ENCODE peak calls at places on chromosomes 6 and 20, in seven cellular contexts. One of them, this sample, is unnamed.

GRCh38 chr6:117505337-117505736 is 22.9 kb downstream of the DCBLD1 start:
- DNase-seq in mesendoderm: no peak
- DNase-seq in fibroblast of lung: peak; percentile 47
- DNase-seq in HCT116: no peak
- DNase-seq in MM.1S: no peak
- DNase-seq in HepG2: no peak
- DNase-seq in IMR-90: peak; percentile 95
- DNase-seq in this sample: no peak

GRCh38 chr6:29655658-29656057 is 1.2 kb upstream of the MOG start:
- DNase-seq in HepG2: no peak
- DNase-seq in mesendoderm: no peak
- DNase-seq in HCT116: no peak
- DNase-seq in fibroblast of lung: no peak
- DNase-seq in MM.1S: no peak
- DNase-seq in IMR-90: no peak
- DNase-seq in this sample: no peak

GRCh38 chr6:129491436-129491835 is 218.5 kb downstream of the ARHGAP18 start:
- DNase-seq in MM.1S: no peak
- DNase-seq in mesendoderm: no peak
- DNase-seq in HCT116: no peak
- DNase-seq in IMR-90: peak; percentile 16
- DNase-seq in fibroblast of lung: peak; percentile 78
- DNase-seq in HepG2: no peak
- DNase-seq in this sample: no peak

GRCh38 chr20:32603046-32603726 is 18.1 kb upstream of the NOL4L start:
- DNase-seq in MM.1S: no peak
- DNase-seq in HepG2: no peak
- DNase-seq in mesendoderm: no peak
- DNase-seq in IMR-90: no peak
- DNase-seq in HCT116: no peak
- DNase-seq in fibroblast of lung: no peak
- DNase-seq in this sample: no peak

GRCh38 chr20:1204547-1204946 is 1.3 kb downstream of the C20orf202 start:
- DNase-seq in IMR-90: no peak
- DNase-seq in MM.1S: no peak
- DNase-seq in fibroblast of lung: no peak
- DNase-seq in mesendoderm: no peak
- DNase-seq in HepG2: no peak
- DNase-seq in HCT116: no peak
- DNase-seq in this sample: no peak

GRCh38 chr6:21441386-21441785 is 152.2 kb upstream of the SOX4 start:
- DNase-seq in MM.1S: no peak
- DNase-seq in HepG2: no peak
- DNase-seq in fibroblast of lung: peak; percentile 63
- DNase-seq in HCT116: no peak
- DNase-seq in IMR-90: peak; percentile 7
- DNase-seq in mesendoderm: no peak
- DNase-seq in this sample: no peak

GRCh38 chr6:158934157-158934556 is 65.8 kb downstream of the RSPH3 start:
- DNase-seq in IMR-90: no peak
- DNase-seq in HCT116: no peak
- DNase-seq in mesendoderm: no peak
- DNase-seq in MM.1S: no peak
- DNase-seq in fibroblast of lung: no peak
- DNase-seq in HepG2: no peak
- DNase-seq in this sample: no peak

GRCh38 chr6:165628955-165629354 is 34.1 kb downstream of the PDE10A start:
- DNase-seq in HCT116: no peak
- DNase-seq in mesendoderm: no peak
- DNase-seq in HepG2: no peak
- DNase-seq in IMR-90: no peak
- DNase-seq in fibroblast of lung: no peak
- DNase-seq in MM.1S: no peak
- DNase-seq in this sample: no peak

GRCh38 chr20:38137441-38138037 is 27.5 kb downstream of the TGM2 start:
- DNase-seq in HepG2: no peak
- DNase-seq in HCT116: no peak
- DNase-seq in IMR-90: no peak
- DNase-seq in fibroblast of lung: no peak
- DNase-seq in mesendoderm: no peak
- DNase-seq in MM.1S: no peak
- DNase-seq in this sample: no peak

GRCh38 chr20:58407966-58408557 is 19.0 kb downstream of the VAPB start:
- DNase-seq in IMR-90: no peak
- DNase-seq in MM.1S: peak; percentile 44
- DNase-seq in HepG2: no peak
- DNase-seq in mesendoderm: no peak
- DNase-seq in fibroblast of lung: no peak
- DNase-seq in HCT116: no peak
- DNase-seq in this sample: no peak

GRCh38 chr20:34249291-34249690 is 8.1 kb downstream of the ASIP start:
- DNase-seq in IMR-90: peak; percentile 71
- DNase-seq in HCT116: no peak
- DNase-seq in HepG2: no peak
- DNase-seq in MM.1S: peak; percentile 86
- DNase-seq in fibroblast of lung: peak; percentile 47
- DNase-seq in mesendoderm: no peak
- DNase-seq in this sample: peak; percentile 25

GRCh38 chr20:63309261-63310071 is 16.5 kb downstream of the COL20A1 start:
- DNase-seq in HCT116: no peak
- DNase-seq in mesendoderm: peak; percentile 25
- DNase-seq in HepG2: peak; percentile 41
- DNase-seq in fibroblast of lung: no peak
- DNase-seq in MM.1S: no peak
- DNase-seq in IMR-90: peak; percentile 24
- DNase-seq in this sample: no peak

GRCh38 chr6:22827760-22828159 is 258.4 kb downstream of the HDGFL1 start:
- DNase-seq in IMR-90: peak; percentile 28
- DNase-seq in HCT116: no peak
- DNase-seq in MM.1S: no peak
- DNase-seq in mesendoderm: no peak
- DNase-seq in fibroblast of lung: peak; percentile 61
- DNase-seq in HepG2: no peak
- DNase-seq in this sample: peak; percentile 16

GRCh38 chr20:49635171-49635570 is 67.2 kb upstream of the PTGIS start:
- DNase-seq in fibroblast of lung: no peak
- DNase-seq in mesendoderm: no peak
- DNase-seq in HepG2: no peak
- DNase-seq in IMR-90: no peak
- DNase-seq in HCT116: no peak
- DNase-seq in MM.1S: no peak
- DNase-seq in this sample: no peak

GRCh38 chr6:1014431-1014807 is 297.5 kb upstream of the FOXQ1 start:
- DNase-seq in HepG2: no peak
- DNase-seq in fibroblast of lung: no peak
- DNase-seq in HCT116: no peak
- DNase-seq in MM.1S: no peak
- DNase-seq in IMR-90: no peak
- DNase-seq in mesendoderm: no peak
- DNase-seq in this sample: no peak

GRCh38 chr6:25660512-25660911 is 8.5 kb downstream of the SCGN start:
- DNase-seq in HepG2: peak; percentile 75
- DNase-seq in fibroblast of lung: peak; percentile 37
- DNase-seq in HCT116: peak; percentile 56
- DNase-seq in MM.1S: no peak
- DNase-seq in mesendoderm: peak; percentile 4
- DNase-seq in IMR-90: peak; percentile 54
- DNase-seq in this sample: peak; percentile 30

GRCh38 chr6:89045585-89045984 is 35.0 kb upstream of the PNRC1 start:
- DNase-seq in fibroblast of lung: no peak
- DNase-seq in HCT116: no peak
- DNase-seq in MM.1S: no peak
- DNase-seq in HepG2: no peak
- DNase-seq in mesendoderm: no peak
- DNase-seq in IMR-90: no peak
- DNase-seq in this sample: peak; percentile 38

GRCh38 chr6:14601490-14601889 is 483.9 kb downstream of the CD83 start:
- DNase-seq in fibroblast of lung: no peak
- DNase-seq in HCT116: no peak
- DNase-seq in MM.1S: no peak
- DNase-seq in HepG2: peak; percentile 55
- DNase-seq in IMR-90: no peak
- DNase-seq in mesendoderm: no peak
- DNase-seq in this sample: no peak

GRCh38 chr6:140101367-140101766 is 726.9 kb upstream of the CITED2 start:
- DNase-seq in HCT116: no peak
- DNase-seq in fibroblast of lung: peak; percentile 43
- DNase-seq in MM.1S: no peak
- DNase-seq in IMR-90: peak; percentile 11
- DNase-seq in HepG2: no peak
- DNase-seq in mesendoderm: no peak
- DNase-seq in this sample: no peak

GRCh38 chr6:46745973-46746372 is 760 bp upstream of the ANKRD66 start:
- DNase-seq in IMR-90: no peak
- DNase-seq in fibroblast of lung: no peak
- DNase-seq in HepG2: no peak
- DNase-seq in MM.1S: no peak
- DNase-seq in mesendoderm: no peak
- DNase-seq in HCT116: no peak
- DNase-seq in this sample: no peak

GRCh38 chr20:12023169-12023795 is 105.6 kb downstream of the BTBD3 start:
- DNase-seq in IMR-90: no peak
- DNase-seq in HCT116: no peak
- DNase-seq in mesendoderm: no peak
- DNase-seq in HepG2: no peak
- DNase-seq in MM.1S: peak; percentile 60
- DNase-seq in fibroblast of lung: no peak
- DNase-seq in this sample: no peak

GRCh38 chr6:9799582-9799981 is 615.3 kb downstream of the TFAP2A start:
- DNase-seq in fibroblast of lung: no peak
- DNase-seq in HepG2: no peak
- DNase-seq in IMR-90: no peak
- DNase-seq in MM.1S: no peak
- DNase-seq in mesendoderm: no peak
- DNase-seq in HCT116: no peak
- DNase-seq in this sample: no peak
- H3K4me2 ChIP-seq in fibroblast of lung: no peak overlapping the region
- H3K4me2 ChIP-seq in HepG2: no peak overlapping the region
- H3K4me2 ChIP-seq in IMR-90: no peak overlapping the region
- H3K4me2 ChIP-seq in MM.1S: no peak overlapping the region
- H3K4me2 ChIP-seq in mesendoderm: no peak overlapping the region
- H3K4me2 ChIP-seq in HCT116: no peak overlapping the region
- H3K4me2 ChIP-seq in this sample: no peak overlapping the region

GRCh38 chr6:63597142-63598000 is 25.1 kb downstream of the LOC128125822 start:
- DNase-seq in HepG2: no peak
- DNase-seq in mesendoderm: no peak
- DNase-seq in fibroblast of lung: peak; percentile 30
- DNase-seq in MM.1S: no peak
- DNase-seq in HCT116: no peak
- DNase-seq in IMR-90: no peak
- DNase-seq in this sample: no peak
- H3K4me3 ChIP-seq in HepG2: peak overlapping the region; percentile 73
- H3K4me3 ChIP-seq in mesendoderm: no peak overlapping the region
- H3K4me3 ChIP-seq in fibroblast of lung: peak overlapping the region; percentile 64
- H3K4me3 ChIP-seq in MM.1S: no peak overlapping the region
- H3K4me3 ChIP-seq in HCT116: no peak overlapping the region
- H3K4me3 ChIP-seq in IMR-90: peak overlapping the region; percentile 66
- H3K4me3 ChIP-seq in this sample: no peak overlapping the region

DNA sequence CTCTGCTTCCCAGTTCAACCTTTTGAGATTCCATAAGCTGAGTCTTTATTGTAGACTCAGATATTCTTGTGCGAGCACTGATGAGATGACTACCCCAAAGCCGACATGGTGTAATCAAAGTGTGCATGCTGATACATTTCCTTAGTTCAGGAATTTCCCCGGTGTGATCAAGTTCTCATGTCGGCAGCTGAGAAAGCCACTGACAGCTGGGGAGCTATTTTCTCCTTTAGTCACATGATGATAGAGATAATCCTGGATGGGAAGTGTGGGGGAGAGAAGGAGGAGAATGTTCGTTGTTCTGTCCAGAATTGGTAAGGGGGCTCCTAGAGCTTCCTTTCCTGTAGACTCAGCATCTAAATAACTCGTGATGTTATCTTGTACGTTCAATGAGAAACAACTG is 7.7 kb upstream of the CAP2 start:
- DNase-seq in mesendoderm: no peak
- DNase-seq in MM.1S: no peak
- DNase-seq in HepG2: no peak
- DNase-seq in HCT116: no peak
- DNase-seq in IMR-90: peak; percentile 85
- DNase-seq in fibroblast of lung: peak; percentile 67
- DNase-seq in this sample: peak; percentile 90
- H3K9ac ChIP-seq in mesendoderm: no peak overlapping the region
- H3K9ac ChIP-seq in MM.1S: no peak overlapping the region
- H3K9ac ChIP-seq in HepG2: peak overlapping the region; percentile 0
- H3K9ac ChIP-seq in HCT116: no peak overlapping the region
- H3K9ac ChIP-seq in IMR-90: no peak overlapping the region
- H3K9ac ChIP-seq in fibroblast of lung: no peak overlapping the region
- H3K9ac ChIP-seq in this sample: peak overlapping the region; percentile 18

GRCh38 chr6:97714772-97715171 is 431.8 kb upstream of the MMS22L start:
- DNase-seq in IMR-90: no peak
- DNase-seq in mesendoderm: no peak
- DNase-seq in MM.1S: no peak
- DNase-seq in HCT116: no peak
- DNase-seq in HepG2: no peak
- DNase-seq in fibroblast of lung: no peak
- DNase-seq in this sample: no peak
- H3K4me2 ChIP-seq in IMR-90: no peak overlapping the region
- H3K4me2 ChIP-seq in mesendoderm: no peak overlapping the region
- H3K4me2 ChIP-seq in MM.1S: no peak overlapping the region
- H3K4me2 ChIP-seq in HCT116: no peak overlapping the region
- H3K4me2 ChIP-seq in HepG2: no peak overlapping the region
- H3K4me2 ChIP-seq in fibroblast of lung: no peak overlapping the region
- H3K4me2 ChIP-seq in this sample: no peak overlapping the region

GRCh38 chr6:133953634-133954415 is 801 bp downstream of the TBPL1 start:
- DNase-seq in mesendoderm: peak; percentile 29
- DNase-seq in HepG2: no peak
- DNase-seq in MM.1S: peak; percentile 23
- DNase-seq in HCT116: no peak
- DNase-seq in IMR-90: no peak
- DNase-seq in fibroblast of lung: no peak
- DNase-seq in this sample: no peak

GRCh38 chr6:133956413-133957049 is 3.5 kb downstream of the TBPL1 start:
- DNase-seq in HCT116: no peak
- DNase-seq in fibroblast of lung: no peak
- DNase-seq in IMR-90: no peak
- DNase-seq in mesendoderm: no peak
- DNase-seq in HepG2: no peak
- DNase-seq in MM.1S: no peak
- DNase-seq in this sample: no peak

GRCh38 chr6:133955582-133956412 is 2.8 kb downstream of the TBPL1 start:
- DNase-seq in HepG2: no peak
- DNase-seq in HCT116: no peak
- DNase-seq in IMR-90: no peak
- DNase-seq in MM.1S: no peak
- DNase-seq in fibroblast of lung: no peak
- DNase-seq in mesendoderm: no peak
- DNase-seq in this sample: no peak

GRCh38 chr6:133952815-133953633 is at the start of gene TBPL1:
- DNase-seq in MM.1S: peak; percentile 94
- DNase-seq in HepG2: peak; percentile 91
- DNase-seq in mesendoderm: peak; percentile 97
- DNase-seq in IMR-90: peak; percentile 95
- DNase-seq in HCT116: peak; percentile 91
- DNase-seq in fibroblast of lung: peak; percentile 96
- DNase-seq in this sample: peak; percentile 90

GRCh38 chr6:133955136-133955576 is 2.1 kb downstream of the TBPL1 start:
- DNase-seq in HepG2: no peak
- DNase-seq in mesendoderm: no peak
- DNase-seq in fibroblast of lung: no peak
- DNase-seq in MM.1S: no peak
- DNase-seq in HCT116: no peak
- DNase-seq in IMR-90: no peak
- DNase-seq in this sample: no peak
- H3K4me3 ChIP-seq in HepG2: no peak overlapping the region
- H3K4me3 ChIP-seq in mesendoderm: no peak overlapping the region
- H3K4me3 ChIP-seq in fibroblast of lung: peak overlapping the region; percentile 86
- H3K4me3 ChIP-seq in MM.1S: no peak overlapping the region
- H3K4me3 ChIP-seq in HCT116: no peak overlapping the region
- H3K4me3 ChIP-seq in IMR-90: no peak overlapping the region
- H3K4me3 ChIP-seq in this sample: no peak overlapping the region

GRCh38 chr6:108036884-108037283 is 37.7 kb downstream of the OSTM1 start:
- DNase-seq in fibroblast of lung: no peak
- DNase-seq in mesendoderm: no peak
- DNase-seq in HepG2: no peak
- DNase-seq in IMR-90: no peak
- DNase-seq in HCT116: no peak
- DNase-seq in MM.1S: no peak
- DNase-seq in this sample: no peak
- H3K9ac ChIP-seq in fibroblast of lung: no peak overlapping the region
- H3K9ac ChIP-seq in mesendoderm: no peak overlapping the region
- H3K9ac ChIP-seq in HepG2: no peak overlapping the region
- H3K9ac ChIP-seq in IMR-90: no peak overlapping the region
- H3K9ac ChIP-seq in HCT116: no peak overlapping the region
- H3K9ac ChIP-seq in MM.1S: no peak overlapping the region
- H3K9ac ChIP-seq in this sample: no peak overlapping the region

This sample was measured in trophoblast cell.